ENCODE peak calls at places on chromosomes 12 and 14, in nine cellular contexts. One of them, this sample, is unnamed.

GRCh38 chr12:7832059-7832696 is 40.5 kb downstream of the SLC2A14 start:
- DNase-seq in activated CD4-positive, alpha-beta T cell treated with anti-CD3 and anti-CD28 coated beads, Interleukin-2, amount 50 U/mL, for 4 hours: no peak
- DNase-seq in germinal center: peak
- DNase-seq in C1 segment of cervical spinal cord: no peak
- DNase-seq in activated naive CD8-positive, alpha-beta T cell treated with anti-CD3 and anti-CD28 coated beads for 36 hours: peak
- DNase-seq in cardiac fibroblast: peak
- DNase-seq in posterior vena cava: peak
- DNase-seq in NCI-H1092 treated with DMSO at 0.1 percent for 48 hours: peak
- DNase-seq in sciatic nerve: no peak
- DNase-seq in this sample: peak

GRCh38 chr14:47447076-47447475 is 228.3 kb downstream of the MDGA2 start:
- DNase-seq in activated CD4-positive, alpha-beta T cell treated with anti-CD3 and anti-CD28 coated beads, Interleukin-2, amount 50 U/mL, for 4 hours: no peak
- DNase-seq in germinal center: no peak
- DNase-seq in C1 segment of cervical spinal cord: no peak
- DNase-seq in activated naive CD8-positive, alpha-beta T cell treated with anti-CD3 and anti-CD28 coated beads for 36 hours: no peak
- DNase-seq in cardiac fibroblast: no peak
- DNase-seq in posterior vena cava: no peak
- DNase-seq in NCI-H1092 treated with DMSO at 0.1 percent for 48 hours: no peak
- DNase-seq in sciatic nerve: no peak
- DNase-seq in this sample: no peak

GRCh38 chr12:51389302-51389999 is 1.8 kb downstream of the GALNT6 start:
- DNase-seq in activated CD4-positive, alpha-beta T cell treated with anti-CD3 and anti-CD28 coated beads, Interleukin-2, amount 50 U/mL, for 4 hours: no peak
- DNase-seq in germinal center: no peak
- DNase-seq in C1 segment of cervical spinal cord: no peak
- DNase-seq in activated naive CD8-positive, alpha-beta T cell treated with anti-CD3 and anti-CD28 coated beads for 36 hours: no peak
- DNase-seq in cardiac fibroblast: no peak
- DNase-seq in posterior vena cava: peak
- DNase-seq in NCI-H1092 treated with DMSO at 0.1 percent for 48 hours: no peak
- DNase-seq in sciatic nerve: no peak
- DNase-seq in this sample: peak

GRCh38 chr14:76201162-76201561 is 49.4 kb downstream of the GPATCH2L start:
- DNase-seq in activated CD4-positive, alpha-beta T cell treated with anti-CD3 and anti-CD28 coated beads, Interleukin-2, amount 50 U/mL, for 4 hours: no peak
- DNase-seq in germinal center: no peak
- DNase-seq in C1 segment of cervical spinal cord: no peak
- DNase-seq in activated naive CD8-positive, alpha-beta T cell treated with anti-CD3 and anti-CD28 coated beads for 36 hours: no peak
- DNase-seq in cardiac fibroblast: peak
- DNase-seq in posterior vena cava: no peak
- DNase-seq in NCI-H1092 treated with DMSO at 0.1 percent for 48 hours: no peak
- DNase-seq in sciatic nerve: no peak
- DNase-seq in this sample: no peak

GRCh38 chr12:78799679-78800078 is 64.9 kb upstream of the SYT1 start:
- DNase-seq in activated CD4-positive, alpha-beta T cell treated with anti-CD3 and anti-CD28 coated beads, Interleukin-2, amount 50 U/mL, for 4 hours: no peak
- DNase-seq in germinal center: no peak
- DNase-seq in C1 segment of cervical spinal cord: no peak
- DNase-seq in activated naive CD8-positive, alpha-beta T cell treated with anti-CD3 and anti-CD28 coated beads for 36 hours: no peak
- DNase-seq in cardiac fibroblast: no peak
- DNase-seq in posterior vena cava: no peak
- DNase-seq in NCI-H1092 treated with DMSO at 0.1 percent for 48 hours: no peak
- DNase-seq in sciatic nerve: no peak
- DNase-seq in this sample: no peak

GRCh38 chr12:40587416-40587815 is 104.8 kb upstream of the CNTN1 start:
- DNase-seq in activated CD4-positive, alpha-beta T cell treated with anti-CD3 and anti-CD28 coated beads, Interleukin-2, amount 50 U/mL, for 4 hours: no peak
- DNase-seq in germinal center: no peak
- DNase-seq in C1 segment of cervical spinal cord: no peak
- DNase-seq in activated naive CD8-positive, alpha-beta T cell treated with anti-CD3 and anti-CD28 coated beads for 36 hours: no peak
- DNase-seq in cardiac fibroblast: no peak
- DNase-seq in posterior vena cava: no peak
- DNase-seq in NCI-H1092 treated with DMSO at 0.1 percent for 48 hours: no peak
- DNase-seq in sciatic nerve: no peak
- DNase-seq in this sample: no peak

GRCh38 chr12:32390572-32391219 is 8.7 kb upstream of the FGD4 start:
- DNase-seq in activated CD4-positive, alpha-beta T cell treated with anti-CD3 and anti-CD28 coated beads, Interleukin-2, amount 50 U/mL, for 4 hours: no peak
- DNase-seq in germinal center: no peak
- DNase-seq in C1 segment of cervical spinal cord: no peak
- DNase-seq in activated naive CD8-positive, alpha-beta T cell treated with anti-CD3 and anti-CD28 coated beads for 36 hours: peak
- DNase-seq in cardiac fibroblast: peak
- DNase-seq in posterior vena cava: no peak
- DNase-seq in NCI-H1092 treated with DMSO at 0.1 percent for 48 hours: peak
- DNase-seq in sciatic nerve: no peak
- DNase-seq in this sample: peak

GRCh38 chr14:75514673-75515630 is 7.3 kb upstream of the BATF start:
- DNase-seq in activated CD4-positive, alpha-beta T cell treated with anti-CD3 and anti-CD28 coated beads, Interleukin-2, amount 50 U/mL, for 4 hours: no peak
- DNase-seq in germinal center: peak
- DNase-seq in C1 segment of cervical spinal cord: no peak
- DNase-seq in activated naive CD8-positive, alpha-beta T cell treated with anti-CD3 and anti-CD28 coated beads for 36 hours: peak
- DNase-seq in cardiac fibroblast: peak
- DNase-seq in posterior vena cava: no peak
- DNase-seq in NCI-H1092 treated with DMSO at 0.1 percent for 48 hours: no peak
- DNase-seq in sciatic nerve: no peak
- DNase-seq in this sample: no peak

GRCh38 chr12:11987906-11988305 is 82.8 kb upstream of the BCL2L14 start:
- DNase-seq in activated CD4-positive, alpha-beta T cell treated with anti-CD3 and anti-CD28 coated beads, Interleukin-2, amount 50 U/mL, for 4 hours: no peak
- DNase-seq in germinal center: no peak
- DNase-seq in C1 segment of cervical spinal cord: no peak
- DNase-seq in activated naive CD8-positive, alpha-beta T cell treated with anti-CD3 and anti-CD28 coated beads for 36 hours: no peak
- DNase-seq in cardiac fibroblast: no peak
- DNase-seq in posterior vena cava: no peak
- DNase-seq in NCI-H1092 treated with DMSO at 0.1 percent for 48 hours: no peak
- DNase-seq in sciatic nerve: no peak
- DNase-seq in this sample: no peak

GRCh38 chr12:91579516-91580263 is 397.1 kb upstream of the DCN start:
- DNase-seq in activated CD4-positive, alpha-beta T cell treated with anti-CD3 and anti-CD28 coated beads, Interleukin-2, amount 50 U/mL, for 4 hours: no peak
- DNase-seq in germinal center: no peak
- DNase-seq in C1 segment of cervical spinal cord: no peak
- DNase-seq in activated naive CD8-positive, alpha-beta T cell treated with anti-CD3 and anti-CD28 coated beads for 36 hours: no peak
- DNase-seq in cardiac fibroblast: no peak
- DNase-seq in posterior vena cava: no peak
- DNase-seq in NCI-H1092 treated with DMSO at 0.1 percent for 48 hours: no peak
- DNase-seq in sciatic nerve: no peak
- DNase-seq in this sample: no peak

GRCh38 chr12:62008703-62009102 is 251.5 kb upstream of the USP15 start:
- DNase-seq in activated CD4-positive, alpha-beta T cell treated with anti-CD3 and anti-CD28 coated beads, Interleukin-2, amount 50 U/mL, for 4 hours: no peak
- DNase-seq in germinal center: no peak
- DNase-seq in C1 segment of cervical spinal cord: no peak
- DNase-seq in activated naive CD8-positive, alpha-beta T cell treated with anti-CD3 and anti-CD28 coated beads for 36 hours: no peak
- DNase-seq in cardiac fibroblast: no peak
- DNase-seq in posterior vena cava: no peak
- DNase-seq in NCI-H1092 treated with DMSO at 0.1 percent for 48 hours: no peak
- DNase-seq in sciatic nerve: no peak
- DNase-seq in this sample: no peak

GRCh38 chr12:30323008-30323407 is 372.7 kb downstream of the IPO8 start:
- DNase-seq in activated CD4-positive, alpha-beta T cell treated with anti-CD3 and anti-CD28 coated beads, Interleukin-2, amount 50 U/mL, for 4 hours: no peak
- DNase-seq in germinal center: no peak
- DNase-seq in C1 segment of cervical spinal cord: no peak
- DNase-seq in activated naive CD8-positive, alpha-beta T cell treated with anti-CD3 and anti-CD28 coated beads for 36 hours: no peak
- DNase-seq in cardiac fibroblast: peak
- DNase-seq in posterior vena cava: no peak
- DNase-seq in NCI-H1092 treated with DMSO at 0.1 percent for 48 hours: no peak
- DNase-seq in sciatic nerve: no peak
- DNase-seq in this sample: no peak

GRCh38 chr14:101462726-101463565 is 98.3 kb upstream of the DIO3 start:
- DNase-seq in activated CD4-positive, alpha-beta T cell treated with anti-CD3 and anti-CD28 coated beads, Interleukin-2, amount 50 U/mL, for 4 hours: no peak
- DNase-seq in germinal center: no peak
- DNase-seq in C1 segment of cervical spinal cord: no peak
- DNase-seq in activated naive CD8-positive, alpha-beta T cell treated with anti-CD3 and anti-CD28 coated beads for 36 hours: no peak
- DNase-seq in cardiac fibroblast: no peak
- DNase-seq in posterior vena cava: peak
- DNase-seq in NCI-H1092 treated with DMSO at 0.1 percent for 48 hours: no peak
- DNase-seq in sciatic nerve: no peak
- DNase-seq in this sample: no peak

GRCh38 chr12:89323568-89324218 is 28.6 kb downstream of the DUSP6 start:
- DNase-seq in activated CD4-positive, alpha-beta T cell treated with anti-CD3 and anti-CD28 coated beads, Interleukin-2, amount 50 U/mL, for 4 hours: no peak
- DNase-seq in germinal center: no peak
- DNase-seq in C1 segment of cervical spinal cord: no peak
- DNase-seq in activated naive CD8-positive, alpha-beta T cell treated with anti-CD3 and anti-CD28 coated beads for 36 hours: no peak
- DNase-seq in cardiac fibroblast: no peak
- DNase-seq in posterior vena cava: no peak
- DNase-seq in NCI-H1092 treated with DMSO at 0.1 percent for 48 hours: no peak
- DNase-seq in sciatic nerve: no peak
- DNase-seq in this sample: no peak